ENCODE peak calls at places on chromosomes 1 and 21, in six cellular contexts. H, J, R, F, Q and U are unnamed samples.

GRCh38 chr1:89672489-89673183 is 39.7 kb downstream of the LRRC8C start:
- DNase-seq in H (no peak), J (peak), R (peak), F (no peak), Q (no peak), U (no peak)

GRCh38 chr1:70866522-70867256 is 180.9 kb downstream of the PTGER3 start:
- DNase-seq in H (no peak), J (no peak), R (no peak), F (no peak), Q (no peak), U (no peak)

GRCh38 chr1:27360159-27361043 is 6.4 kb downstream of the MAP3K6 start:
- DNase-seq in H (no peak), J (no peak), R (no peak), F (no peak), Q (peak), U (no peak)

GRCh38 chr21:36859744-36860501 is 106.5 kb downstream of the HLCS start:
- DNase-seq in H (peak), J (peak), R (peak), F (peak), Q (peak), U (no peak)

GRCh38 chr1:215797859-215798258 is 230.8 kb downstream of the KCTD3 start:
- DNase-seq in H (no peak), J (no peak), R (no peak), F (no peak), Q (no peak), U (no peak)

GRCh38 chr1:42735477-42736105 is 4.4 kb downstream of the CLDN19 start:
- DNase-seq in H (no peak), J (no peak), R (no peak), F (no peak), Q (no peak), U (no peak)

GRCh38 chr1:38283736-38284470 is 237.3 kb upstream of the POU3F1 start:
- DNase-seq in H (no peak), J (no peak), R (no peak), F (no peak), Q (no peak), U (no peak)

GRCh38 chr1:36024761-36025303 is 59.1 kb upstream of the TEKT2 start:
- DNase-seq in H (no peak), J (no peak), R (no peak), F (no peak), Q (no peak), U (no peak)

GRCh38 chr21:30268608-30269197 is 14.0 kb downstream of the KRTAP24-1 start:
- DNase-seq in H (no peak), J (no peak), R (no peak), F (no peak), Q (no peak), U (no peak)

GRCh38 chr1:91768786-91769697 is 116.9 kb downstream of the TGFBR3 start:
- DNase-seq in H (no peak), J (no peak), R (peak), F (no peak), Q (no peak), U (no peak)

GRCh38 chr1:25766721-25767436 is 33.1 kb upstream of the SELENON start:
- DNase-seq in H (no peak), J (no peak), R (no peak), F (no peak), Q (no peak), U (no peak)

GRCh38 chr1:237938553-237938952 is 47.8 kb upstream of the ZP4 start:
- DNase-seq in H (no peak), J (no peak), R (no peak), F (no peak), Q (no peak), U (no peak)

GRCh38 chr1:185808675-185809074 is 74.5 kb downstream of the HMCN1 start:
- DNase-seq in H (no peak), J (no peak), R (no peak), F (no peak), Q (no peak), U (no peak)

GRCh38 chr1:231935856-231936255 is 309.3 kb downstream of the DISC1 start:
- DNase-seq in H (no peak), J (no peak), R (no peak), F (no peak), Q (no peak), U (no peak)

GRCh38 chr1:113881661-113882060 is 5.7 kb downstream of the BCL2L15 start:
- DNase-seq in H (no peak), J (no peak), R (no peak), F (no peak), Q (no peak), U (no peak)

GRCh38 chr1:26021647-26022403 is at the start of gene EXTL1:
- DNase-seq in H (no peak), J (peak), R (peak), F (no peak), Q (no peak), U (no peak)

GRCh38 chr1:46687095-46687659 is 15.5 kb downstream of the TEX38 start:
- DNase-seq in H (peak), J (peak), R (peak), F (peak), Q (no peak), U (no peak)

GRCh38 chr1:19655718-19656080 is 9.0 kb upstream of the HTR6 start:
- DNase-seq in H (no peak), J (no peak), R (no peak), F (no peak), Q (no peak), U (no peak)

GRCh38 chr1:231934797-231935196 is 308.2 kb downstream of the DISC1 start:
- DNase-seq in H (no peak), J (peak), R (peak), F (no peak), Q (no peak), U (no peak)

GRCh38 chr1:243598433-243598832 is 251.6 kb downstream of the AKT3 start:
- DNase-seq in H (no peak), J (peak), R (peak), F (no peak), Q (no peak), U (peak)

GRCh38 chr1:39044762-39045161 is 18.6 kb downstream of the NDUFS5 start:
- DNase-seq in H (no peak), J (no peak), R (no peak), F (no peak), Q (no peak), U (no peak)

GRCh38 chr1:164637461-164638375 is 78.7 kb downstream of the PBX1 start:
- DNase-seq in H (no peak), J (peak), R (peak), F (peak), Q (no peak), U (no peak)

GRCh38 chr1:912740-913301 is 10.9 kb upstream of the SAMD11 start:
- DNase-seq in H (peak), J (no peak), R (no peak), F (peak), Q (peak), U (peak)

GRCh38 chr1:98884864-98885263 is 119.8 kb downstream of the PLPPR5 start:
- DNase-seq in H (no peak), J (no peak), R (no peak), F (no peak), Q (no peak), U (no peak)

GRCh38 chr21:41722052-41723018 is 44.5 kb downstream of the RIPK4 start:
- DNase-seq in H (no peak), J (no peak), R (no peak), F (no peak), Q (no peak), U (no peak)

GRCh38 chr21:41720250-41720649 is 46.6 kb downstream of the RIPK4 start:
- DNase-seq in H (no peak), J (no peak), R (no peak), F (no peak), Q (no peak), U (no peak)

GRCh38 chr21:41717573-41718330 is 49.1 kb downstream of the RIPK4 start:
- DNase-seq in H (no peak), J (no peak), R (no peak), F (no peak), Q (no peak), U (no peak)

GRCh38 chr21:41716756-41717155 is 50.1 kb downstream of the RIPK4 start:
- DNase-seq in H (no peak), J (no peak), R (no peak), F (no peak), Q (no peak), U (no peak)

DNA sequence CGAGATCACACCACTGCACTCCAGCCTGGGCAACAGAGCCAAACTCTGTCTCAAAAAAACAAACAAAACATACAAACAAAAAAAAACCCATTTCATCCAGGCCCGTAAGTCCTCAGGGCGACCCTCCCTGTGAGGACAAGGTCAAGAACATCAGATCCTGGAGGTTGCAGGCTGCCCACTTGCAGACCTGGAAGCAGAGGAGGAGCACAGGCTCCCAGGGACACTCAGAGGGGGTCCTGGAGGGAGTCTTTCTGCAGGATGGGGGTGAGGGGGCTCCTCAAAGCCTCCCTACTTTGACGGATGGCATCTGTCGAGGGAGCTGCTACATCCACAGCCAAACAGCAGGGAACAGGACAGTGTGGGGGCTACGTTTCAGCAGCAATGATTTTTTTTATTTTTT is 47.2 kb downstream of the RIPK4 start:
- DNase-seq in H (no peak), J (no peak), R (no peak), F (no peak), Q (no peak), U (no peak)
- TF ChIP-seq CTCF in H (no peak), J (no peak), R (no peak), F (no peak), Q (no peak), U (no peak)

DNA sequence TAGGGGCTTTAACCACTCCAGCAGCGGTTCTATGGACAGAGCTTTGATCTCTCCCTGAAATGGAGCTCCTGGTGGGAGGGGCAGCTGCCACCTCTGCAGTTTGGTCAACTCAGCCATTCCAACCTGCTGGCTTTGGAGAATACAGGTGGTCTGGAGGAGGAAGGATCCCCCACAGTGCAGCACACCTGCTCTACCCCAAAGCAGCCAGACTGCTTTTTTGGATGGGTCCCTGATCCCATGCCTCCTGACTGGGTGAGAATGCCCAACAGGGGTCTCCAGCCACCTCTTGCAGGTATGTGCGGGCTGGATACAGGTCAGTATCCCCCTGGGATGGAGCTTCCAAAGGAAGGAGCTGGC is 53.9 kb downstream of the TPTE start:
- DNase-seq in H (no peak), J (no peak), R (no peak), F (no peak), Q (no peak), U (no peak)
- H3K4me3 ChIP-seq in H (no peak), J (no peak), R (no peak), F (no peak), Q (no peak), U (no peak)

GRCh38 chr1:12339410-12339809 is 109.6 kb downstream of the VPS13D start:
- DNase-seq in H (no peak), J (no peak), R (peak), F (no peak), Q (no peak), U (no peak)
- TF ChIP-seq CTCF in H (no peak), J (peak), R (peak), F (peak), Q (no peak), U (peak)

GRCh38 chr1:58331156-58331555 is 215.4 kb downstream of the OMA1 start:
- DNase-seq in H (no peak), J (no peak), R (no peak), F (no peak), Q (no peak), U (no peak)

GRCh38 chr1:58324551-58324950 is 222.0 kb downstream of the OMA1 start:
- DNase-seq in H (no peak), J (no peak), R (no peak), F (no peak), Q (no peak), U (no peak)

GRCh38 chr1:58325797-58326196 is 220.7 kb downstream of the OMA1 start:
- DNase-seq in H (no peak), J (no peak), R (no peak), F (no peak), Q (no peak), U (no peak)
- H3K4me3 ChIP-seq in H (no peak), J (no peak), R (no peak), F (no peak), Q (no peak), U (no peak)

GRCh38 chr1:172533511-172534116 is 664 bp downstream of the SUCO start:
- DNase-seq in H (peak), J (peak), R (peak), F (peak), Q (no peak), U (no peak)
- TF ChIP-seq CTCF in H (no peak), J (no peak), R (no peak), F (no peak), Q (no peak), U (no peak)